ENCODE peak calls at places on chromosomes 2 and 18, in seven cellular contexts. T, M, L, Y, W, A and Z are unnamed samples.
A peak's percentile ranks its signal among the peaks of the same experiment; 100 is the strongest.

GRCh38 chr2:240245706-240246105 is 105.2 kb upstream of the OTOS start:
- DNase-seq in T (peak; percentile 78), M (peak; percentile 61), L (peak; percentile 51), Y (peak; percentile 72), W (no peak), A (peak; percentile 29), Z (peak; percentile 60)

GRCh38 chr18:65753520-65753919 is 2.7 kb downstream of the CDH7 start:
- DNase-seq in T (no peak), M (peak; percentile 78), L (no peak), Y (peak; percentile 3), W (peak; percentile 31), A (no peak), Z (no peak)

GRCh38 chr2:179264238-179265081 is at the start of gene SESTD1:
- DNase-seq in T (peak; percentile 91), M (peak; percentile 34), L (no peak), Y (peak; percentile 47), W (peak; percentile 68), A (peak; percentile 64), Z (peak; percentile 23)

GRCh38 chr2:73970850-73971471 is 13.7 kb upstream of the TET3 start:
- DNase-seq in T (no peak), M (no peak), L (no peak), Y (peak; percentile 36), W (peak; percentile 29), A (peak; percentile 64), Z (peak; percentile 59)

GRCh38 chr2:173058673-173059072 is 17.0 kb upstream of the MAP3K20 start:
- DNase-seq in T (no peak), M (peak; percentile 69), L (no peak), Y (no peak), W (peak; percentile 79), A (no peak), Z (no peak)

GRCh38 chr2:234971494-234971893 is 19.7 kb downstream of the SH3BP4 start:
- DNase-seq in T (no peak), M (no peak), L (no peak), Y (no peak), W (no peak), A (no peak), Z (no peak)

GRCh38 chr2:42474765-42475454 is 18.9 kb downstream of the KCNG3 start:
- DNase-seq in T (no peak), M (no peak), L (no peak), Y (no peak), W (peak; percentile 39), A (no peak), Z (no peak)

GRCh38 chr2:47554311-47554905 is 151.5 kb downstream of the MSH2 start:
- DNase-seq in T (no peak), M (no peak), L (no peak), Y (no peak), W (no peak), A (no peak), Z (no peak)

GRCh38 chr2:86480105-86480504 is 38.9 kb downstream of the KDM3A start:
- DNase-seq in T (no peak), M (no peak), L (no peak), Y (no peak), W (no peak), A (no peak), Z (peak; percentile 32)

GRCh38 chr18:80191264-80191663 is 56.0 kb downstream of the PARD6G start:
- DNase-seq in T (peak; percentile 34), M (no peak), L (no peak), Y (no peak), W (no peak), A (no peak), Z (no peak)

GRCh38 chr2:46814562-46814961 is 101.0 kb downstream of the MCFD2 start:
- DNase-seq in T (no peak), M (no peak), L (peak; percentile 55), Y (no peak), W (no peak), A (no peak), Z (no peak)

GRCh38 chr2:105398522-105399206 is at the start of gene FHL2:
- DNase-seq in T (no peak), M (peak; percentile 89), L (peak; percentile 78), Y (peak; percentile 84), W (peak; percentile 64), A (peak; percentile 91), Z (peak; percentile 81)

GRCh38 chr18:7174359-7175107 is 56.4 kb upstream of the LRRC30 start:
- DNase-seq in T (no peak), M (peak; percentile 26), L (no peak), Y (no peak), W (peak; percentile 10), A (peak; percentile 40), Z (peak; percentile 16)
- TF ChIP-seq CTCF in T (no peak), M (peak; percentile 15), L (no peak), Y (no peak), W (peak; percentile 62), A (no peak), Z (peak; percentile 6)

GRCh38 chr2:130755234-130756040 is at the start of gene AMER3:
- DNase-seq in T (no peak), M (no peak), L (no peak), Y (no peak), W (no peak), A (no peak), Z (no peak)
- TF ChIP-seq CTCF in T (no peak), M (no peak), L (no peak), Y (no peak), W (no peak), A (no peak), Z (no peak)

GRCh38 chr18:34647251-34647650 is 62.8 kb upstream of the DTNA start:
- DNase-seq in T (no peak), M (no peak), L (no peak), Y (no peak), W (no peak), A (no peak), Z (no peak)
- TF ChIP-seq CTCF in T (no peak), M (no peak), L (no peak), Y (no peak), W (no peak), A (no peak), Z (no peak)

GRCh38 chr2:32210767-32211408 is 45.2 kb downstream of the SLC30A6 start:
- DNase-seq in T (no peak), M (no peak), L (no peak), Y (no peak), W (no peak), A (no peak), Z (no peak)

GRCh38 chr2:32212293-32212692 is 46.6 kb downstream of the SLC30A6 start:
- DNase-seq in T (no peak), M (peak; percentile 25), L (no peak), Y (peak; percentile 26), W (no peak), A (no peak), Z (no peak)
- TF ChIP-seq CTCF in T (no peak), M (no peak), L (no peak), Y (peak; percentile 1), W (no peak), A (no peak), Z (no peak)

GRCh38 chr2:230631470-230631869 is 81.2 kb upstream of the CAB39 start:
- DNase-seq in T (no peak), M (no peak), L (no peak), Y (no peak), W (no peak), A (no peak), Z (no peak)
- TF ChIP-seq CTCF in T (no peak), M (no peak), L (no peak), Y (no peak), W (no peak), A (no peak), Z (no peak)

GRCh38 chr18:76983613-76984051 is 149.0 kb downstream of the MBP start:
- DNase-seq in T (no peak), M (no peak), L (no peak), Y (no peak), W (no peak), A (no peak), Z (no peak)
- TF ChIP-seq CTCF in T (no peak), M (no peak), L (no peak), Y (no peak), W (no peak), A (no peak), Z (no peak)

GRCh38 chr18:23623040-23623439 is 36.7 kb upstream of the NPC1 start:
- DNase-seq in T (no peak), M (no peak), L (no peak), Y (no peak), W (no peak), A (no peak), Z (no peak)

GRCh38 chr18:23618862-23619387 is 32.6 kb upstream of the NPC1 start:
- DNase-seq in T (no peak), M (no peak), L (no peak), Y (no peak), W (peak; percentile 65), A (peak; percentile 41), Z (no peak)

GRCh38 chr18:23617412-23618009 is 31.2 kb upstream of the NPC1 start:
- DNase-seq in T (no peak), M (no peak), L (no peak), Y (no peak), W (no peak), A (no peak), Z (no peak)

GRCh38 chr18:23616258-23616657 is 30.0 kb upstream of the NPC1 start:
- DNase-seq in T (no peak), M (no peak), L (no peak), Y (no peak), W (no peak), A (no peak), Z (no peak)

DNA sequence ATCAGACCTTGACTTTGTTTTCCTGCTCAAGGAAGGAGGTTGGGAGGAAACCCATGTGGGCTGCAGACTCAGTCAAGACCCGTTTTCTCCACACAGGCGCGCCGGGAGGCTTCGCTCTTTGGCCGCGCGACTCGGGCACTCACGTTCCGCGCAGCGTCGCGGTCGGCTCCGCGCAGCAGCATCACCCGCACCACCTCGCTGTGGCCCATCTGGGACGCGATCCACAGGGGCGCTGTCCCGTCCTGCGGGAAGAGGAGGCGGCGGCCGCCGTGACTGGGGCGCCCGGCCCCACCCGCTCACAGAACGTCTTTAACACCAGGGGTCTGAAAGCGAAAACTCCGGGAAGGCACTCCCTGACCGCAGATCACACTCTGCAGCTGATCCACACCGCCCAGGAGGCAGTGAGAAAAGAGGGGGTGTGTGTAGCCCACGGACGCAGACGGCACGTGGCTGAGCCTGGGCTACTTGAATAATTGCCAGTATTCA is 33.1 kb upstream of the NPC1 start:
- DNase-seq in T (no peak), M (peak; percentile 52), L (peak; percentile 59), Y (peak; percentile 10), W (no peak), A (peak; percentile 43), Z (peak; percentile 29)
- TF ChIP-seq CTCF in T (no peak), M (no peak), L (no peak), Y (no peak), W (no peak), A (no peak), Z (no peak)

DNA sequence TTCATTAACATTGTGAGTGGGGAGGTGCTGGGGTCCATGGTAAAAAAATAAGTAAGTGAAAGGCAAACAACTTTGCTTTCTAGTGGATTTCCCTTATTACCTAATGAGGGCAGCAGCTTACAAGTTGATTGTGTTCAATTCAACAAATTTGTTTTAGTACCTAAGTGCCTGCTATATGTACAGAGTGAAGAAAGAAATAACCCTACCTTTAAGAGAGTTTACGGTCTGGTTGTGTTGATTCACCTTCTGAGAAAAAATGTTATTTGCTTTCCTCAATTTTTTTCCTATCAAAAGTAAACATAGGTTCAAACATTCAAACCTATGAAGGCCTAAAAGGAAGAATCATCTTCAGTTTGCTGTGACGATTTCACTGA is 1.6 kb upstream of the SPTBN1 start:
- DNase-seq in T (no peak), M (no peak), L (no peak), Y (no peak), W (peak; percentile 71), A (no peak), Z (no peak)
- TF ChIP-seq CTCF in T (no peak), M (no peak), L (no peak), Y (no peak), W (peak; percentile 37), A (no peak), Z (no peak)

GRCh38 chr18:13522861-13523660 is 203.3 kb downstream of the FAM210A start:
- DNase-seq in T (no peak), M (no peak), L (peak; percentile 49), Y (no peak), W (no peak), A (no peak), Z (no peak)
- TF ChIP-seq CTCF in T (no peak), M (no peak), L (no peak), Y (no peak), W (no peak), A (no peak), Z (no peak)